ENCODE peak calls at places on chromosomes 11 and 22, in five cellular contexts. K is stomach, Z is prostate gland, L is GM23338, I is HCT116. V is an unnamed sample.

GRCh38 chr11:84871116-84871515 is 756.0 kb downstream of the DLG2 start:
- DNase-seq in I (no peak), K (no peak), Z (no peak), L (no peak), V (no peak)

GRCh38 chr11:206002-206384 is 1.2 kb downstream of the BET1L start:
- DNase-seq in L (no peak), I (no peak), K (peak; percentile 23), Z (peak; percentile 7), V (no peak)

GRCh38 chr11:3950996-3951662 is 95.7 kb downstream of the STIM1 start:
- DNase-seq in I (no peak), L (peak; percentile 83), Z (no peak), K (no peak), V (no peak)

GRCh38 chr11:116192509-116193206 is 580.1 kb downstream of the BUD13 start:
- DNase-seq in Z (peak; percentile 17), I (no peak), K (no peak), L (peak; percentile 40), V (no peak)

GRCh38 chr22:41974691-41975290 is 5.5 kb downstream of the SEPTIN3 start:
- DNase-seq in L (no peak), K (no peak), Z (no peak), I (no peak), V (no peak)

GRCh38 chr11:35237345-35237744 is 98.4 kb downstream of the CD44 start:
- DNase-seq in K (no peak), L (peak; percentile 46), Z (no peak), I (no peak), V (no peak)

GRCh38 chr11:75275581-75275980 is 35.0 kb downstream of the TPBGL start:
- DNase-seq in I (no peak), L (peak; percentile 62), K (peak; percentile 57), Z (no peak), V (no peak)

GRCh38 chr11:73570415-73571114 is 27.3 kb downstream of the FAM168A start:
- DNase-seq in I (peak; percentile 8), K (no peak), Z (no peak), L (no peak), V (no peak)

GRCh38 chr11:47571895-47572294 is 6.5 kb downstream of the PTPMT1 start:
- DNase-seq in K (no peak), Z (no peak), I (no peak), L (no peak), V (no peak)

GRCh38 chr22:44211256-44211945 is 30.7 kb downstream of the PARVG start:
- DNase-seq in I (no peak), L (no peak), K (no peak), Z (no peak), V (no peak)

GRCh38 chr22:39519681-39520053 is 695 bp upstream of the ATF4 start:
- DNase-seq in I (no peak), Z (peak; percentile 57), K (peak; percentile 62), L (peak; percentile 77), V (no peak)

GRCh38 chr11:72048718-72049460 is 31.5 kb downstream of the NUMA1 start:
- DNase-seq in L (no peak), K (no peak), Z (no peak), I (no peak), V (no peak)

GRCh38 chr22:27100789-27101188 is 443.4 kb downstream of the MIAT start:
- DNase-seq in I (no peak), K (no peak), L (peak; percentile 72), Z (no peak), V (no peak)

GRCh38 chr11:117583063-117583801 is 213.8 kb downstream of the DSCAML1 start:
- DNase-seq in L (peak; percentile 36), Z (no peak), K (no peak), I (no peak), V (no peak)

GRCh38 chr11:113334183-113334582 is 19.8 kb downstream of the TTC12 start:
- DNase-seq in I (no peak), K (no peak), Z (no peak), L (no peak), V (no peak)

GRCh38 chr22:30485362-30485988 is 13.7 kb upstream of the SEC14L3 start:
- DNase-seq in Z (peak; percentile 53), I (peak; percentile 28), K (peak; percentile 74), L (peak; percentile 79), V (peak; percentile 92)

GRCh38 chr11:94117871-94118270 is 10.8 kb upstream of the PANX1 start:
- DNase-seq in L (no peak), I (no peak), K (no peak), Z (no peak), V (no peak)

GRCh38 chr11:128848815-128849455 is 18.2 kb downstream of the KCNJ1 start:
- DNase-seq in Z (no peak), L (peak; percentile 91), K (peak; percentile 57), I (peak; percentile 49), V (peak; percentile 60)

GRCh38 chr11:61923166-61924015 is 6.0 kb upstream of the RAB3IL1 start:
- DNase-seq in I (no peak), K (peak; percentile 64), L (peak; percentile 67), Z (no peak), V (peak; percentile 5)

GRCh38 chr22:47835726-47836125 is 1073.3 kb downstream of the TBC1D22A start:
- DNase-seq in Z (no peak), L (no peak), K (no peak), I (peak; percentile 18), V (no peak)

GRCh38 chr11:62445314-62445740 is 26.5 kb downstream of the SCGB1A1 start:
- DNase-seq in I (no peak), Z (peak; percentile 66), L (no peak), K (peak; percentile 53), V (no peak)

GRCh38 chr11:94933225-94934130 is 39.9 kb downstream of the CWC15 start:
- DNase-seq in L (no peak), K (no peak), Z (no peak), I (no peak), V (no peak)

GRCh38 chr11:126336065-126336464 is 19.4 kb upstream of the ST3GAL4 start:
- DNase-seq in I (no peak), Z (no peak), K (no peak), L (no peak), V (no peak)

GRCh38 chr22:20919718-20920117 is 2.5 kb downstream of the CRKL start:
- DNase-seq in I (no peak), K (no peak), L (no peak), Z (no peak), V (no peak)

GRCh38 chr22:27086080-27086479 is 428.7 kb downstream of the MIAT start:
- DNase-seq in L (no peak), Z (no peak), K (no peak), I (no peak), V (no peak)

GRCh38 chr11:8403310-8403709 is 139.6 kb upstream of the LMO1 start:
- DNase-seq in L (no peak), K (no peak), Z (no peak), I (no peak), V (no peak)

GRCh38 chr11:117200813-117201515 is 1.8 kb downstream of the TAGLN start:
- DNase-seq in K (no peak), Z (no peak), L (no peak), I (no peak), V (no peak)

GRCh38 chr22:40177738-40178416 is at the start of gene TNRC6B:
- DNase-seq in L (peak; percentile 98), I (peak; percentile 95), Z (peak; percentile 92), K (peak; percentile 72), V (peak; percentile 40)

GRCh38 chr11:14529933-14530332 is 9.7 kb upstream of the PSMA1 start:
- DNase-seq in Z (no peak), L (no peak), I (no peak), K (no peak), V (no peak)
- TF ChIP-seq POLR2AphosphoS5 in Z (no peak), L (no peak), I (no peak), K (no peak), V (no peak)

GRCh38 chr22:49555526-49555925 is 272.1 kb downstream of the BRD1 start:
- DNase-seq in Z (no peak), I (no peak), K (no peak), L (no peak), V (no peak)

GRCh38 chr22:49553076-49553475 is 274.6 kb downstream of the BRD1 start:
- DNase-seq in I (no peak), K (no peak), L (no peak), Z (no peak), V (no peak)

GRCh38 chr22:49554741-49555140 is 272.9 kb downstream of the BRD1 start:
- DNase-seq in I (no peak), K (no peak), L (no peak), Z (no peak), V (no peak)

GRCh38 chr22:49553518-49554295 is 274.0 kb downstream of the BRD1 start:
- DNase-seq in Z (no peak), L (no peak), K (no peak), I (no peak), V (no peak)

DNA sequence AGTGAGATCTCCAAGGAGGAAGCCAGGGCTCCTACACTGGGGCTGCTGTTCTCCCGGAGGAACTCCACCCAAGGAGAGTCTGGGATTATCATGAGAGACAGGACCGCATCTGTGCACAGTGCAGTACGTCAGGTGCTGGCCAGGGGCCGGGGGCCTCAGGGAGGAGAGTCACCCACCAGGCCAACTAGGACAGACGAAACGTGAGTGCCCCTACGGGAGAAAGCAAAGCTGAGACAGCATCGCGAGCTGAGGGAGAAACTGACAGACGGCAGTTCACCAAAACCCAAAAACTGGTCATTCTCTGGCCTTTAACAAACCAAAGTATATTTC is 273.4 kb downstream of the BRD1 start:
- DNase-seq in K (no peak), I (no peak), L (no peak), Z (no peak), V (no peak)
- TF ChIP-seq POLR2AphosphoS5 in K (no peak), I (no peak), L (no peak), Z (no peak), V (no peak)

GRCh38 chr11:46122955-46123354 is 1.7 kb upstream of the PHF21A start:
- DNase-seq in I (no peak), L (no peak), K (no peak), Z (no peak), V (no peak)

GRCh38 chr11:46120361-46120710 is 918 bp downstream of the PHF21A start:
- DNase-seq in I (no peak), L (no peak), Z (no peak), K (no peak), V (no peak)

GRCh38 chr11:46120711-46121327 is 435 bp downstream of the PHF21A start:
- DNase-seq in L (peak; percentile 91), Z (no peak), K (peak; percentile 43), I (no peak), V (no peak)

GRCh38 chr11:46121724-46122477 is 647 bp upstream of the PHF21A start:
- DNase-seq in Z (peak; percentile 79), K (peak; percentile 82), L (peak; percentile 95), I (peak; percentile 87), V (peak; percentile 38)

GRCh38 chr11:46121328-46121723 is at the start of gene PHF21A:
- DNase-seq in L (peak; percentile 95), I (peak; percentile 84), Z (peak; percentile 87), K (peak; percentile 93), V (peak; percentile 76)
- TF ChIP-seq POLR2AphosphoS5 in L (peak; percentile 37), I (peak; percentile 39), Z (peak; percentile 4), K (peak; percentile 77), V (no peak)

GRCh38 chr11:26944866-26945664 is 48.8 kb upstream of the FIBIN start:
- DNase-seq in Z (no peak), K (no peak), L (no peak), I (no peak), V (no peak)

GRCh38 chr11:26946209-26946828 is 47.6 kb upstream of the FIBIN start:
- DNase-seq in K (no peak), L (no peak), Z (no peak), I (no peak), V (no peak)

GRCh38 chr11:26948881-26949280 is 45.0 kb upstream of the FIBIN start:
- DNase-seq in L (no peak), Z (no peak), I (no peak), K (no peak), V (no peak)

GRCh38 chr11:26947904-26948639 is 45.8 kb upstream of the FIBIN start:
- DNase-seq in L (no peak), K (no peak), Z (no peak), I (no peak), V (no peak)

GRCh38 chr11:26947379-26947844 is 46.5 kb upstream of the FIBIN start:
- DNase-seq in I (no peak), K (no peak), Z (peak; percentile 43), L (no peak), V (no peak)
- TF ChIP-seq POLR2AphosphoS5 in I (no peak), K (peak; percentile 86), Z (peak; percentile 86), L (no peak), V (no peak)